ENCODE peak calls at places on chromosome 1, in nine cellular contexts. F is ecto neural progenitor cell, T is HT1080, Y is ELR, P is Daoy, K is T-helper 17 cell, O is T-cell, I is endothelial cell, V is WTC11. N is an unnamed sample.

GRCh38 chr1:168762473-168762872 is 33.5 kb upstream of the DPT start:
- DNase-seq in T (no peak), P (no peak), V (no peak), I (no peak), F (no peak), K (no peak), O (no peak), Y (no peak), N (no peak)

GRCh38 chr1:85406887-85407593 is 57.9 kb downstream of the DDAH1 start:
- DNase-seq in T (peak), K (no peak), I (no peak), Y (peak), O (no peak), F (no peak), P (peak), V (no peak), N (peak)

GRCh38 chr1:62437273-62437945 is 560 bp downstream of the USP1 start:
- DNase-seq in T (no peak), F (no peak), V (no peak), O (peak), P (peak), I (peak), K (peak), Y (peak), N (no peak)

GRCh38 chr1:192448026-192448578 is 127.5 kb upstream of the RGS1 start:
- DNase-seq in V (no peak), Y (no peak), P (no peak), K (no peak), F (no peak), I (no peak), O (no peak), T (no peak), N (no peak)

GRCh38 chr1:68051475-68051874 is 1.0 kb upstream of the DIRAS3 start:
- DNase-seq in F (peak), V (peak), K (no peak), P (peak), O (no peak), Y (peak), T (no peak), I (peak), N (no peak)

GRCh38 chr1:223759273-223759672 is 46.9 kb downstream of the CAPN2 start:
- DNase-seq in F (no peak), O (no peak), P (no peak), K (no peak), I (no peak), Y (no peak), V (peak), T (no peak), N (no peak)

GRCh38 chr1:206507395-206508129 is at the start of gene RASSF5:
- DNase-seq in V (peak), K (peak), Y (peak), T (no peak), P (peak), O (peak), F (peak), I (peak), N (peak)

GRCh38 chr1:31848381-31848897 is 32.6 kb upstream of the SPOCD1 start:
- DNase-seq in I (no peak), F (no peak), O (peak), P (no peak), K (peak), V (no peak), Y (no peak), T (no peak), N (no peak)

GRCh38 chr1:234605983-234606730 is 3.8 kb downstream of the IRF2BP2 start:
- DNase-seq in Y (peak), F (no peak), I (no peak), P (peak), K (peak), O (no peak), T (peak), V (no peak), N (no peak)

GRCh38 chr1:205517763-205518162 is 13.3 kb downstream of the CDK18 start:
- DNase-seq in I (no peak), P (no peak), O (no peak), T (no peak), K (no peak), V (no peak), F (no peak), Y (no peak), N (no peak)

GRCh38 chr1:182264187-182264586 is 127.4 kb downstream of the GLUL start:
- DNase-seq in V (no peak), O (no peak), Y (no peak), F (no peak), I (no peak), P (no peak), K (no peak), T (no peak), N (no peak)

GRCh38 chr1:52567943-52568342 is 15.1 kb upstream of the TUT4 start:
- DNase-seq in T (no peak), Y (no peak), I (no peak), V (no peak), F (no peak), K (no peak), O (no peak), P (no peak), N (no peak)

GRCh38 chr1:165661691-165662090 is 30.7 kb downstream of the MGST3 start:
- DNase-seq in P (no peak), F (no peak), V (no peak), Y (no peak), K (no peak), I (no peak), O (no peak), T (no peak), N (no peak)

GRCh38 chr1:209207701-209208286 is 375.7 kb upstream of the CAMK1G start:
- DNase-seq in K (no peak), P (peak), V (peak), T (peak), I (peak), Y (peak), O (no peak), F (peak), N (peak)

GRCh38 chr1:164885311-164885710 is 326.3 kb downstream of the PBX1 start:
- DNase-seq in O (no peak), T (no peak), P (no peak), V (no peak), F (no peak), K (no peak), Y (no peak), I (no peak), N (no peak)

GRCh38 chr1:54442185-54442584 is 36.0 kb upstream of the SSBP3 start:
- DNase-seq in T (no peak), O (no peak), K (no peak), F (no peak), I (no peak), Y (no peak), P (no peak), V (no peak), N (no peak)

GRCh38 chr1:211581521-211581920 is 2.6 kb upstream of the SLC30A1 start:
- DNase-seq in F (no peak), K (no peak), O (no peak), V (no peak), P (no peak), Y (peak), T (no peak), I (no peak), N (no peak)

GRCh38 chr1:66576645-66577044 is 42.7 kb downstream of the SGIP1 start:
- DNase-seq in F (no peak), P (peak), T (peak), I (no peak), V (no peak), Y (peak), O (no peak), K (no peak), N (no peak)

GRCh38 chr1:10733967-10734366 is 62.5 kb downstream of the CASZ1 start:
- DNase-seq in P (no peak), K (no peak), Y (no peak), O (no peak), F (no peak), I (no peak), T (no peak), V (no peak), N (peak)